ENCODE peak calls at places on chromosomes 2 and 18, in six cellular contexts. W is K562, I is spleen, A is HepG2, B is HCT116, G is breast epithelium. K is an unnamed sample.
A peak's percentile ranks its signal among the peaks of the same experiment; 100 is the strongest.

GRCh38 chr2:105357122-105357521 is 19.8 kb downstream of the C2orf49 start:
- DNase-seq in W (no peak), B (no peak), I (no peak), G (no peak), A (no peak), K (no peak)

GRCh38 chr2:29113891-29114321 is 1.3 kb upstream of the CLIP4 start:
- DNase-seq in B (peak; percentile 53), W (peak; percentile 17), A (no peak), I (no peak), G (no peak), K (peak; percentile 46)

GRCh38 chr18:54881229-54881753 is 53.0 kb downstream of the RAB27B start:
- DNase-seq in B (no peak), A (no peak), G (no peak), W (peak; percentile 43), I (no peak), K (no peak)

GRCh38 chr2:219230201-219230540 is 565 bp downstream of the ANKZF1 start:
- DNase-seq in W (peak; percentile 65), G (no peak), A (peak; percentile 45), B (no peak), I (peak; percentile 92), K (peak; percentile 73)

GRCh38 chr2:240913810-240914644 is 7.9 kb downstream of the CROCC2 start:
- DNase-seq in B (no peak), A (peak; percentile 43), W (peak; percentile 54), I (peak; percentile 90), G (no peak), K (peak; percentile 70)

GRCh38 chr2:191145769-191146471 is 4.9 kb downstream of the STAT4 start:
- DNase-seq in I (no peak), G (no peak), W (no peak), B (no peak), A (no peak), K (no peak)

GRCh38 chr18:37438417-37439180 is 127.0 kb downstream of the CELF4 start:
- DNase-seq in A (no peak), B (no peak), W (no peak), I (no peak), G (no peak), K (no peak)

GRCh38 chr2:60285476-60286316 is 267.8 kb downstream of the BCL11A start:
- DNase-seq in G (no peak), W (no peak), B (no peak), I (no peak), A (no peak), K (no peak)

GRCh38 chr2:162475661-162476060 is 131.7 kb downstream of the GCA start:
- DNase-seq in G (no peak), B (no peak), W (no peak), A (no peak), I (no peak), K (no peak)

GRCh38 chr2:200159829-200160781 is 146.4 kb upstream of the SPATS2L start:
- DNase-seq in B (no peak), A (no peak), I (no peak), W (no peak), G (no peak), K (no peak)

GRCh38 chr2:37573406-37573805 is 98.0 kb downstream of the CDC42EP3 start:
- DNase-seq in I (no peak), A (no peak), B (no peak), G (no peak), W (no peak), K (no peak)
- TF ChIP-seq POLR2AphosphoS5 in I (no peak), A (no peak), B (no peak), G (no peak), W (no peak), K (no peak)

GRCh38 chr18:63477972-63478371 is 1.2 kb downstream of the SERPINB5 start:
- DNase-seq in B (no peak), A (no peak), W (peak; percentile 12), G (no peak), I (no peak), K (no peak)

GRCh38 chr18:63479826-63480225 is 3.1 kb downstream of the SERPINB5 start:
- DNase-seq in G (no peak), A (no peak), B (no peak), W (no peak), I (no peak), K (no peak)

GRCh38 chr18:63480892-63481291 is 4.1 kb downstream of the SERPINB5 start:
- DNase-seq in A (no peak), G (no peak), I (no peak), B (no peak), W (no peak), K (no peak)

GRCh38 chr18:63480476-63480875 is 3.7 kb downstream of the SERPINB5 start:
- DNase-seq in I (no peak), W (no peak), B (no peak), G (no peak), A (no peak), K (no peak)

GRCh38 chr18:63476666-63477065 is at the start of gene SERPINB5:
- DNase-seq in I (no peak), W (no peak), B (peak; percentile 69), A (no peak), G (peak; percentile 87), K (peak; percentile 49)
- TF ChIP-seq POLR2A in I (no peak), W (no peak), B (no peak), A (no peak), G (no peak), K (no peak)

GRCh38 chr2:177393824-177394614 is 1.4 kb downstream of the AGPS start:
- DNase-seq in G (no peak), B (no peak), A (peak; percentile 25), I (no peak), W (no peak), K (no peak)
- H3K4me1 ChIP-seq in G (no peaks in the 10 kb centered on the region), B (peaks cover 24% of the 10 kb centered on the region), A (peaks cover 64% of the 10 kb centered on the region), I (peaks cover 12% of the 10 kb centered on the region), W (peaks cover 52% of the 10 kb centered on the region), K (peaks cover 72% of the 10 kb centered on the region)

GRCh38 chr2:157427003-157427921 is 16.6 kb downstream of the CYTIP start:
- DNase-seq in B (no peak), I (no peak), A (no peak), W (no peak), G (no peak), K (no peak)

GRCh38 chr2:157424374-157424773 is 19.5 kb downstream of the CYTIP start:
- DNase-seq in G (no peak), I (no peak), A (no peak), W (no peak), B (no peak), K (no peak)

GRCh38 chr2:157428500-157429175 is 15.3 kb downstream of the CYTIP start:
- DNase-seq in B (no peak), G (no peak), W (no peak), A (no peak), I (no peak), K (no peak)

GRCh38 chr2:157427922-157428303 is 16.0 kb downstream of the CYTIP start:
- DNase-seq in W (no peak), B (no peak), G (no peak), I (no peak), A (no peak), K (no peak)

DNA sequence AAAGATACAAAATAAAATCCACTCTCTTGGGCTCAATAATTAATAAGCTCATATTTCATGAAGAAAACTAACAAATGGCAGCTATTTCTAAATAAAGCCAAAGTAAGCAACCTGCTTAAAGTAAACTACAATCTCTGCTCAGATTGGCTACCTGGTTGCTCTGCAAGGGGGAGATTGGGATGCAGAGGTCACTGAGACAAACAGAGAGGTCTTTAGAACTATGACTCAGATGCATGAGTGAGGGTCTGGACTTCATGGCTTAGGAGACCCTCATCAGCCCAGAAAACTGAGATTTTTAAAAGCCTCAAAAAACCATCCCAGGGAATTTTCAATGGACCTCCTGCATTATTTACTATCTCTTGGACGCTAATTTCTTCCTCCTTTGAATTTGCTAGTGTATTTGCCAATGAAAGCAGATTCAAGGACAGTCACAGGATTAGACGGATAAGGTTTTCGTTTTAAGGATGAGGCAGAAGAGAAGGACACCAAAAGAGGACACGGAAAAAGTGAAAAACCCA is 17.4 kb downstream of the CYTIP start:
- DNase-seq in W (no peak), G (no peak), I (no peak), B (no peak), A (no peak), K (no peak)
- TF ChIP-seq POLR2AphosphoS5 in W (no peak), G (no peak), I (no peak), B (no peak), A (no peak), K (no peak)